ENCODE peak calls at places on chromosomes 16 and 17, in eight cellular contexts. L is neural crest cell; P is T-helper 17 cell; X is BE2C; I is activated T-cell treated with anti-CD3 and anti-CD28 coated beads, Interleukin-2, amount 50 U/mL, for 24 hours; O is NCI-H1417; A is adrenal gland; Z is left ventricle myocardium superior. D is an unnamed sample.
A peak's percentile ranks its signal among the peaks of the same experiment; 100 is the strongest.

GRCh38 chr16:28140788-28141618 is 70.8 kb downstream of the XPO6 start:
- DNase-seq in L (no peak), P (peak; percentile 46), X (no peak), I (peak; percentile 44), O (no peak), A (no peak), Z (no peak), D (no peak)

GRCh38 chr17:14352139-14352538 is 51.3 kb downstream of the HS3ST3B1 start:
- DNase-seq in L (no peak), P (no peak), X (no peak), I (no peak), O (no peak), A (no peak), Z (no peak), D (no peak)

GRCh38 chr16:88688013-88688778 is 1.9 kb upstream of the SNAI3 start:
- DNase-seq in L (no peak), P (no peak), X (no peak), I (no peak), O (peak; percentile 78), A (no peak), Z (peak; percentile 60), D (no peak)

GRCh38 chr16:23296994-23297393 is 5.1 kb upstream of the SCNN1B start:
- DNase-seq in L (no peak), P (no peak), X (peak; percentile 60), I (no peak), O (no peak), A (no peak), Z (no peak), D (no peak)

GRCh38 chr17:352421-353212 is at the start of gene RPH3AL:
- DNase-seq in L (no peak), P (no peak), X (peak; percentile 25), I (no peak), O (peak; percentile 85), A (peak; percentile 76), Z (peak; percentile 63), D (no peak)

GRCh38 chr16:84055801-84056634 is 13.4 kb upstream of the SLC38A8 start:
- DNase-seq in L (no peak), P (no peak), X (no peak), I (peak; percentile 20), O (no peak), A (peak; percentile 80), Z (peak; percentile 26), D (no peak)

GRCh38 chr16:4184038-4184702 is 57.7 kb downstream of the SRL start:
- DNase-seq in L (no peak), P (no peak), X (no peak), I (no peak), O (no peak), A (peak; percentile 34), Z (peak; percentile 51), D (peak; percentile 21)

GRCh38 chr17:45228985-45229517 is 7.4 kb downstream of the FMNL1 start:
- DNase-seq in L (no peak), P (peak; percentile 80), X (no peak), I (peak; percentile 93), O (no peak), A (peak; percentile 76), Z (peak; percentile 91), D (peak; percentile 81)

GRCh38 chr17:43832168-43832975 is 574 bp downstream of the MPP3 start:
- DNase-seq in L (peak; percentile 42), P (no peak), X (peak; percentile 56), I (peak; percentile 48), O (no peak), A (peak; percentile 57), Z (peak; percentile 82), D (peak; percentile 51)

GRCh38 chr16:17431012-17431411 is 39.7 kb downstream of the XYLT1 start:
- DNase-seq in L (no peak), P (no peak), X (no peak), I (no peak), O (no peak), A (no peak), Z (no peak), D (no peak)

GRCh38 chr16:89395150-89396142 is 94.9 kb downstream of the ANKRD11 start:
- DNase-seq in L (no peak), P (no peak), X (peak; percentile 84), I (no peak), O (no peak), A (peak; percentile 98), Z (peak; percentile 88), D (peak; percentile 95)

GRCh38 chr16:55622930-55623561 is 32.7 kb upstream of the SLC6A2 start:
- DNase-seq in L (no peak), P (no peak), X (peak; percentile 47), I (no peak), O (no peak), A (peak; percentile 41), Z (no peak), D (no peak)

GRCh38 chr17:14329900-14330491 is 29.1 kb downstream of the HS3ST3B1 start:
- DNase-seq in L (no peak), P (no peak), X (no peak), I (no peak), O (no peak), A (no peak), Z (no peak), D (no peak)

GRCh38 chr16:85206472-85207356 is 94.4 kb upstream of the CIBAR2 start:
- DNase-seq in L (no peak), P (no peak), X (peak; percentile 89), I (no peak), O (no peak), A (peak; percentile 72), Z (peak; percentile 89), D (peak; percentile 86)

GRCh38 chr17:227581-228222 is 46.3 kb upstream of the DOC2B start:
- DNase-seq in L (no peak), P (no peak), X (no peak), I (no peak), O (no peak), A (no peak), Z (no peak), D (no peak)